ENCODE peak calls at places on chromosomes 6 and 20, in ten cellular contexts. Q, V, Z, B, W, L, T, X, M and R are unnamed samples.

GRCh38 chr6:2158596-2159271 is 86.7 kb downstream of the GMDS start:
- DNase-seq in Q (no peak), V (no peak), Z (peak), B (peak), W (peak), L (no peak), T (no peak), X (no peak), M (peak), R (no peak)

GRCh38 chr6:13873288-13874190 is 51.2 kb upstream of the RNF182 start:
- DNase-seq in Q (no peak), V (peak), Z (no peak), B (peak), W (peak), L (peak), T (no peak), X (no peak), M (no peak), R (no peak)

GRCh38 chr20:57092112-57092899 is 174.1 kb downstream of the BMP7 start:
- DNase-seq in Q (no peak), V (peak), Z (peak), B (peak), W (peak), L (peak), T (no peak), X (no peak), M (peak), R (no peak)

GRCh38 chr6:35209622-35210289 is 4.0 kb upstream of the SCUBE3 start:
- DNase-seq in Q (no peak), V (no peak), Z (no peak), B (no peak), W (no peak), L (no peak), T (no peak), X (no peak), M (no peak), R (no peak)

GRCh38 chr6:170022291-170022722 is 268.6 kb downstream of the DLL1 start:
- DNase-seq in Q (no peak), V (peak), Z (no peak), B (no peak), W (no peak), L (no peak), T (no peak), X (no peak), M (no peak), R (peak)

GRCh38 chr20:35171753-35172433 is at the start of gene PROCR:
- DNase-seq in Q (no peak), V (peak), Z (peak), B (peak), W (peak), L (peak), T (peak), X (peak), M (peak), R (peak)

GRCh38 chr20:58236612-58237317 is 8.3 kb upstream of the ANKRD60 start:
- DNase-seq in Q (no peak), V (peak), Z (peak), B (peak), W (peak), L (peak), T (peak), X (no peak), M (peak), R (no peak)

GRCh38 chr6:2663123-2663522 is 87.6 kb downstream of the MYLK4 start:
- DNase-seq in Q (no peak), V (no peak), Z (no peak), B (no peak), W (peak), L (no peak), T (no peak), X (no peak), M (no peak), R (no peak)

GRCh38 chr6:74289881-74290280 is 593.9 kb downstream of the CD109 start:
- DNase-seq in Q (peak), V (no peak), Z (peak), B (no peak), W (peak), L (no peak), T (no peak), X (no peak), M (peak), R (no peak)

GRCh38 chr6:56109149-56109548 is 138.2 kb downstream of the COL21A1 start:
- DNase-seq in Q (no peak), V (no peak), Z (no peak), B (no peak), W (no peak), L (no peak), T (no peak), X (no peak), M (no peak), R (no peak)

GRCh38 chr20:17966432-17967312 is 1.9 kb downstream of the SNX5 start:
- DNase-seq in Q (no peak), V (no peak), Z (peak), B (no peak), W (peak), L (no peak), T (peak), X (no peak), M (peak), R (no peak)
- TF ChIP-seq CTCF in Q (peak), V (peak), Z (peak), B (no peak), W (peak), L (peak), T (no peak), X (no peak), M (peak), R (peak)

GRCh38 chr6:24358219-24358821 is 461 bp upstream of the DCDC2 start:
- DNase-seq in Q (no peak), V (no peak), Z (no peak), B (no peak), W (no peak), L (peak), T (no peak), X (no peak), M (no peak), R (no peak)

GRCh38 chr6:24355422-24355821 is 2.4 kb downstream of the DCDC2 start:
- DNase-seq in Q (no peak), V (no peak), Z (no peak), B (no peak), W (no peak), L (no peak), T (no peak), X (no peak), M (no peak), R (no peak)

GRCh38 chr6:24359640-24360454 is 2.0 kb upstream of the DCDC2 start:
- DNase-seq in Q (no peak), V (peak), Z (peak), B (peak), W (peak), L (peak), T (peak), X (peak), M (peak), R (peak)

GRCh38 chr6:24356310-24357035 is 1.4 kb downstream of the DCDC2 start:
- DNase-seq in Q (no peak), V (no peak), Z (no peak), B (no peak), W (no peak), L (no peak), T (no peak), X (no peak), M (no peak), R (no peak)

DNA sequence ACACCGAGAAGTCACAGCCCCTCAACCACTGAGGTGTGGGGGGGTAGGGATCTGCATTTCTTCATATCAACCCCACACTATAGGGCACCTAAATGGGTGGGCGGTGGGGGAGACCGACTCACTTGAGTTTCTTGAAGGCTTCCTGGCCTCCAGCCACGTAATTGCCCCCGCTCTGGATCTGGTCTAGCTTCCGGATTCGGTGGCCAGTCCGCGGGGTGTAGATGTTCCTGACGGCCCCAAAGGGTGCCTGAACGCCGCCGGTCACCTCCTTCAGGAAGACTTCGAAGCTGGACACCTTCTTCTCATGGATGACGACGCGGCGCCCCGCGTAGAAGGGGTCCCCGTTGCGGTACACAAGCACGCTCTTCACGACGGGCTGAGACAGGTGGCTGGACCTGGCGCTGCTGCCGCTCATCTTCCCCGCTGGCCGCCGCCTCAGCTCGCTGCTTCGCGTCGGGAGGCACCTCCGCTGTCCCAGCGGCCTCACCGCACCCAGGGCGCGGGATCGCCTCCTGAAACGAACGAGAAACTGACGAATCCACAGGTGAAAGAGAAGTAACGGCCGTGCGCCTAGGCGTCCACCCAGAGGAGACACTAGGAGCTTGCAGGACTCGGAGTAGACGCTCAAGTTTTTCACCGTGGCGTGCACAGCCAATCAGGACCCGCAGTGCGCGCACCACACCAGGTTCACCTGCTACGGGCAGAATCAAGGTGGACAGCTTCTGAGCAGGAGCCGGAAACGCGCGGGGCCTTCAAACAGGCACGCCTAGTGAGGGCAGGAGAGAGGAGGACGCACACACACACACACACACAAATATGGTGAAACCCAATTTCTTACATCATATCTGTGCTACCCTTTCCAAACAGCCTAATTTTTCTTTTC is at the start of gene DCDC2:
- DNase-seq in Q (no peak), V (peak), Z (no peak), B (peak), W (peak), L (peak), T (no peak), X (no peak), M (peak), R (no peak)
- TF ChIP-seq CTCF in Q (no peak), V (no peak), Z (no peak), B (no peak), W (no peak), L (no peak), T (no peak), X (no peak), M (no peak), R (no peak)

GRCh38 chr20:62407221-62407992 is at the start of gene CABLES2:
- DNase-seq in Q (peak), V (peak), Z (peak), B (peak), W (peak), L (peak), T (peak), X (peak), M (peak), R (peak)
- TF ChIP-seq CTCF in Q (no peak), V (peak), Z (no peak), B (no peak), W (no peak), L (peak), T (no peak), X (peak), M (no peak), R (no peak)

DNA sequence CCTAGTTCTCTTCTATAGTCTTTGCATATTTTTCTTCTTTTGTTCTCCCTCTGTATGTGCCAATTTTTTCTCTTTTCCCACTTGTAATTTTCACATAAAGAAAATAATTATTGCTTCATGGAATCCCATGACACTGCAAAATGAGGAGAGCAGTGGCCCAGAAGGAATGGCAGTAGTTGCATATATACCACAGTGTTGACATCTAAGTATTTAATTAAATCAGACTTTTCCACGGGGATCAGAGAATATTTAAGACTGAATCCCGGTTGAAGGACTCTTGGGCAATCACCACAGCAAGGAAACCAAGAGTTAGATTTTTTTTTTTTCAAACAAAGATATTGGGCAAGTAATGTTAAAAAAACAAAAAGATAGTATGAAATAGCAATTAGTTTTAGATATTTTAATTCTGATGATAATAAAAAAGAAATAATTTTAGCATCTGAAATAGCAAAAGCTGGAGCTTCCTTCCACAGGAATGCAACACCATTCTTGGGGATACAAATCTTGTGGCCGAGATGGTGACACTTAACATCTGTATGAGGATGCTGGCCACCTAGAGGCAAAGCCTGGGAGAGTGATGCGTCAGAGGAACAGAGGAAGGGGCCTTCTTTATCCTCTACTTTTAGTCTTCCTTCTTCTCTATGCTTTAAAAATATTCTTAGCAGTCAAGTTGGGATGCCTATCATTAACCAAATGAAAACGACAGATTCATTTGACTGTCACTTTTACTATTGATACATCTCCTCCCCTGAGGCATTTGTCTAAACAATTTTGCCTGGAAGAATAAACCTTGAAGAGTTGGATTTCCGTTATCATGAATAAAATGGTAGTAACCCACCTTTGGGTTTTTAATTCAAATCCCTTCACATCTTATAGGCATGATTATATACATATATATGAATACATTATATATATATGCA is 356.2 kb downstream of the GJA1 start:
- DNase-seq in Q (peak), V (no peak), Z (no peak), B (peak), W (peak), L (no peak), T (no peak), X (no peak), M (peak), R (no peak)
- TF ChIP-seq CTCF in Q (peak), V (no peak), Z (no peak), B (no peak), W (peak), L (no peak), T (peak), X (no peak), M (peak), R (no peak)

GRCh38 chr6:32148722-32149576 is 2.8 kb downstream of the PRRT1 start:
- DNase-seq in Q (no peak), V (no peak), Z (no peak), B (peak), W (no peak), L (peak), T (no peak), X (no peak), M (no peak), R (peak)
- TF ChIP-seq CTCF in Q (no peak), V (no peak), Z (no peak), B (peak), W (no peak), L (no peak), T (no peak), X (no peak), M (no peak), R (peak)

DNA sequence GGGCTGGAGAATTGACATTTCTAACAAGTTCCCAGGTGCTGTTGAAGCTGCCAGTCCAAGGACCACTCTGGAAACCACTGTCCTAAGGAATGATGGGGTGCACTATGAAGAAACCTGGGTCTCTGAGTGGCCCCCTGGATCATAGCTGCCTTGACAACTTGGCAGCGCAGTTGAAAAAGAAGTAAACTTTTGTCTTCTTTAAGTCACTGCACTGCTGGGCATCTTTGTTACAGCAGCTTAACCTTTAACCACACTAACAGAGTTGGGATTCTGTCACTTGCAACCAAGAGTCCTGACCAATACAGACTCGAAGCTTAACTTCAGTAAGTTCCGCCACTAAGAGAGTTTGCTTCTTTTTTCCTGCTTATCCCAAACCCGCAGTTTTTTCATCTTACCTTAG is 8.5 kb upstream of the KCNK15 start:
- DNase-seq in Q (no peak), V (no peak), Z (no peak), B (no peak), W (no peak), L (no peak), T (no peak), X (no peak), M (no peak), R (no peak)
- TF ChIP-seq CTCF in Q (no peak), V (no peak), Z (no peak), B (no peak), W (no peak), L (no peak), T (no peak), X (no peak), M (no peak), R (no peak)

DNA sequence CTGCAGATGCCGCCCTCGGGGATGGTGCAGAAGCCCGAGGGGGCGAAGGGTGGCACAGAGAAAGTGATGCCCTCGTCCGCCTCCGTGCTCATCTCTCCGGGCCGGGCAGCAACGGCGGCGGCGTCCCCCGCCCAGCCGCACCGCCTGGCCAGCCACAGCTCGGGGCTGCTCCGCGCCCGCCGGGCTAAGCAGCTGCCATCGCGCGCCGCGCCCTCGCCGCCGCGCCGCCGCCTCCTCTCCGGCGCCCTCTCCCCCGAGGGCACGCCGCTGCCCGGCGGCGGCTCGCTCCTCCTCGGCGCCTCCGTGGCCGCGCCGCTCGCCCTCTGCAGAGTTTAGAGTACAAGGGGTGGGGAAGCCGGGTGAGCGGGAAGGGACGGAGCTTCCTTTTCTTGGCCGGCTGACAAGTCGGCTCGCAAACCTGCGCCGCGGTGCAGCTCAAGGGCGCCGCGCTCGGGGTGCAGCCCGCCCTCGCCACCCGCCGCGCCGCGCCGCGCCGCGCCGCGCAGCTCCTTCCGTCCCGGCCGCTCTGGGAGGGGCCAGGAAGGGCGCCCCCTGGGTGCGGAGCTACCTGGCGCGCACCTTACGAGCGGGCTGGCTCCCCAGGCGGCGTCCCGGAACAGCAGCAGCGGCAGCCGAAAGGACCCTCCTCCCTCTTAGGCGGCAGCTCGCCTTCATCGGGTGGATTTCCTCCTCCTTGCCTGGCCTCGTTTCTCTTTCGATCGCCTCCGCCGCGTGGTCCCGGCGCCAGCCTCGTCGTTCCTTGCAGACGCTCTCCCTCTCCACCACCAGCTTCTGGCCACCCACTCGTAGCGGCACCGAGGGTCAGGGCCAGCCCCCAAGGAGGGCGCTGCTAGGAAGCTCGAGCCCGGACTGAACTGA is at the start of gene MAP3K5:
- DNase-seq in Q (no peak), V (peak), Z (peak), B (peak), W (peak), L (peak), T (no peak), X (peak), M (peak), R (peak)
- TF ChIP-seq CTCF in Q (peak), V (peak), Z (peak), B (no peak), W (no peak), L (peak), T (peak), X (peak), M (peak), R (no peak)

GRCh38 chr6:79584332-79584731 is 46.8 kb upstream of the SH3BGRL2 start:
- DNase-seq in Q (no peak), V (no peak), Z (no peak), B (no peak), W (no peak), L (no peak), T (no peak), X (no peak), M (no peak), R (no peak)
- TF ChIP-seq CTCF in Q (no peak), V (no peak), Z (no peak), B (no peak), W (no peak), L (no peak), T (peak), X (no peak), M (no peak), R (no peak)

GRCh38 chr6:11710221-11710836 is 68.3 kb downstream of the ADTRP start:
- DNase-seq in Q (no peak), V (no peak), Z (peak), B (no peak), W (no peak), L (no peak), T (no peak), X (no peak), M (no peak), R (no peak)
- TF ChIP-seq CTCF in Q (no peak), V (no peak), Z (no peak), B (no peak), W (no peak), L (no peak), T (no peak), X (no peak), M (no peak), R (no peak)